ENCODE peak calls at places on chromosomes 16 and 17, in six cellular contexts. G is AG04449, Y is fibroblast of the aortic adventitia, F is pancreas, T is esophagus squamous epithelium, A is right atrium auricular region. U is an unnamed sample.
A peak's percentile ranks its signal among the peaks of the same experiment; 100 is the strongest.

GRCh38 chr16:28098959-28099945 is 35.7 kb upstream of the GSG1L start:
- DNase-seq in Y (no peak), F (peak; percentile 36), T (no peak), A (no peak), G (no peak), U (no peak)

GRCh38 chr16:56600398-56600999 is 7.9 kb upstream of the MT2A start:
- DNase-seq in T (no peak), A (no peak), Y (peak; percentile 69), G (no peak), F (no peak), U (no peak)

GRCh38 chr17:2928294-2928890 is 132.2 kb downstream of the RAP1GAP2 start:
- DNase-seq in T (no peak), F (no peak), Y (no peak), A (no peak), G (no peak), U (no peak)

GRCh38 chr16:38941-39892 is 14.2 kb downstream of the POLR3K start:
- DNase-seq in T (no peak), F (no peak), G (no peak), Y (no peak), A (no peak), U (peak; percentile 30)

GRCh38 chr17:60139438-60140285 is 10.1 kb upstream of the CA4 start:
- DNase-seq in Y (peak; percentile 62), G (no peak), A (peak; percentile 70), F (peak; percentile 89), T (no peak), U (no peak)

GRCh38 chr16:17224859-17225258 is 245.9 kb downstream of the XYLT1 start:
- DNase-seq in F (no peak), Y (peak; percentile 89), T (no peak), G (peak; percentile 68), A (peak; percentile 85), U (no peak)

GRCh38 chr16:72508196-72508595 is 336.2 kb upstream of the PMFBP1 start:
- DNase-seq in T (no peak), A (no peak), G (peak; percentile 16), F (no peak), Y (peak; percentile 24), U (no peak)

GRCh38 chr17:27848941-27849340 is 44.2 kb downstream of the LYRM9 start:
- DNase-seq in F (no peak), Y (no peak), T (no peak), A (no peak), G (no peak), U (no peak)

GRCh38 chr17:62819511-62820221 is 11.6 kb upstream of the MARCHF10 start:
- DNase-seq in Y (peak; percentile 94), T (no peak), G (peak; percentile 95), A (peak; percentile 91), F (no peak), U (no peak)

GRCh38 chr16:22174642-22175041 is 12.3 kb downstream of the SDR42E2 start:
- DNase-seq in F (no peak), Y (no peak), A (no peak), G (no peak), T (no peak), U (no peak)

GRCh38 chr16:82033006-82033405 is 2.0 kb upstream of the HSD17B2 start:
- DNase-seq in A (no peak), G (no peak), Y (no peak), T (no peak), F (peak; percentile 61), U (no peak)

GRCh38 chr16:56357291-56357764 is 68.0 kb downstream of the AMFR start:
- DNase-seq in G (no peak), A (peak; percentile 57), Y (peak; percentile 63), F (peak; percentile 59), T (no peak), U (no peak)

GRCh38 chr17:75848523-75849303 is 4.5 kb upstream of the UNC13D start:
- DNase-seq in G (no peak), F (peak; percentile 95), Y (peak; percentile 56), A (peak; percentile 67), T (no peak), U (no peak)

GRCh38 chr17:21096874-21097273 is 29.9 kb upstream of the DHRS7B start:
- DNase-seq in Y (no peak), G (no peak), A (no peak), T (no peak), F (no peak), U (no peak)

DNA sequence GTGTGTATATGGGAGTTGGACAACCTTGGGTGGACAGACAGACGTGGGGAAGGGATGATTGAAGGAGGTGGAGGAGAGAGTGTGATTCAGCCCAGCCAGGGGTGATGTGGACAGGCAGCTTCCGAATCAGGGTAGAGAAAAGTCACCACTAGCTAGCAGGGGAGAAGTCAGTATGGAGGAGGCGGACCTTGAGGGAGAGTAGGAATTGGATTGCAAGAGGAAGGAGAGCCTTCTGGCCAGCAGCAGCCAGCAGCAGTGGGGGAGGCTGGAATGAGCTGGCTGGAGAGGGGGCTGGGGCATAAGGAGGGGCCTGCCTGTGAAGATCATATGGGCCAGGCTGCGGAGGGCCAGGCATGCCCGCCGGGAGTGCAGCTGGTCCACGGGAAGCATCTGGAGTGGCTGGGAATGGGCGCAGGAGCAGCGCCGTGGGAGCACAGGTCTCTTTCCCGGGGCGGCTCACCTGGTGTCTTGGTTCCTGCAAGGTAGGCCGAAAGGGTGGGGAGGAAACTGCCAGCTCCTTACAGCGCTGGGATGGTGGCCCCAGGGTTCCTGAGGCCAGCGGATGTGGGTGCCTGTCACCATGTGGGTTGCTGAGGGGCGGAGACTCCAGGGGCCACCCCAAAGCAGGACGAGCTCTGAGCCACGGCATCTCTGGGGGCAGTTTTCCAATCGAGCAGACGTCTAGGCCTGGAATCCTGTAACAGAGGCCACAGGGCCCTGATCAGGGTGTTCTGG is 235.3 kb downstream of the SEC14L1 start:
- DNase-seq in A (no peak), G (peak; percentile 55), T (no peak), F (no peak), Y (peak; percentile 54), U (no peak)
- H3K4me3 ChIP-seq in A (peak overlapping the region; percentile 2), G (peak overlapping the region; percentile 79), T (peak overlapping the region; percentile 82), F (no peak overlapping the region), Y (peak overlapping the region; percentile 84), U (no peak overlapping the region)

GRCh38 chr17:69608808-69609494 is 194.5 kb downstream of the MAP2K6 start:
- DNase-seq in Y (peak; percentile 91), F (no peak), T (no peak), G (peak; percentile 96), A (no peak), U (no peak)

GRCh38 chr17:69608114-69608513 is 193.6 kb downstream of the MAP2K6 start:
- DNase-seq in A (no peak), F (no peak), Y (no peak), T (no peak), G (no peak), U (no peak)

GRCh38 chr17:69606142-69606800 is 191.8 kb downstream of the MAP2K6 start:
- DNase-seq in F (no peak), A (no peak), G (no peak), Y (peak; percentile 9), T (no peak), U (no peak)

GRCh38 chr17:69607162-69607834 is 192.8 kb downstream of the MAP2K6 start:
- DNase-seq in Y (peak; percentile 90), T (no peak), A (peak; percentile 80), F (peak; percentile 77), G (peak; percentile 42), U (peak; percentile 58)

DNA sequence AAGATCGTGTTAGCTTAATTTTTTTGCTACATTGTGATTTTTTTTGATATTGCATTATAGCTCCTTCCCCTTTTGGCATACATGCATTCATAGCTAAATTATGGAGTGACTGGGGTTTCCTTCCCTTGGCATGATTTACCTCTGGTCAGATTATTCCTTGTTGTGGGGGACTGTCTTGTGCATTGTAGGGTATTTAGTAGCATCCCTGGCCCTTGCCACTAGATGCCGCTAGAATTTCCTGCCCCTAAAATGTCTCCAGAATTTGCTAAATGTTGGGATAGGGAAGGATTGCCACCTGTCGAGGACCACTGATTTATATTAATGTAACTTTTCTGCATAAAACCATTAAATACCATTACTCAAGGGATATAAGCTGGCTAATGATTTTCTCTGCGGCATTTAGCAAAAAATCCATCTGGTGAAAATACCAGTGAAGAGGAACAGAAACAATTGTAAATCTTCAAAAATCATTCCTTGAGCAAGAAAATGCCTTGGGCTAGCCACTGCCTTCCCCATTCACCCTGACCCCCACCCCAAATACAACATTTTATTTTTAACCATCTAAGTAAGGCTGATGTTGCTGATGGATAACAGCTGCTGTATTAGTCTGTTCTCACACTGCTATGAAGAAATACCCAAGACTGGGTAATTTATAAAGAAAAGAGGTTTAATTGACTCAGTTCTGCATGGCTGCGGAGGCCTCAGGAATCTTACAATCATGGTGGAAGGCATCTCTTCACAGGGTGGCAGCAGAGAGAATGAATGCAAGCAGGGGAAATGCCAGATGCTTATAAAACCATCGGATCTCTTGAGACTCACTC is 195.2 kb downstream of the MAP2K6 start:
- DNase-seq in Y (peak; percentile 61), G (no peak), A (no peak), T (no peak), F (no peak), U (no peak)
- TF ChIP-seq CTCF in Y (peak; percentile 81), G (peak; percentile 64), A (peak; percentile 30), T (peak; percentile 42), F (peak; percentile 12), U (peak; percentile 58)

DNA sequence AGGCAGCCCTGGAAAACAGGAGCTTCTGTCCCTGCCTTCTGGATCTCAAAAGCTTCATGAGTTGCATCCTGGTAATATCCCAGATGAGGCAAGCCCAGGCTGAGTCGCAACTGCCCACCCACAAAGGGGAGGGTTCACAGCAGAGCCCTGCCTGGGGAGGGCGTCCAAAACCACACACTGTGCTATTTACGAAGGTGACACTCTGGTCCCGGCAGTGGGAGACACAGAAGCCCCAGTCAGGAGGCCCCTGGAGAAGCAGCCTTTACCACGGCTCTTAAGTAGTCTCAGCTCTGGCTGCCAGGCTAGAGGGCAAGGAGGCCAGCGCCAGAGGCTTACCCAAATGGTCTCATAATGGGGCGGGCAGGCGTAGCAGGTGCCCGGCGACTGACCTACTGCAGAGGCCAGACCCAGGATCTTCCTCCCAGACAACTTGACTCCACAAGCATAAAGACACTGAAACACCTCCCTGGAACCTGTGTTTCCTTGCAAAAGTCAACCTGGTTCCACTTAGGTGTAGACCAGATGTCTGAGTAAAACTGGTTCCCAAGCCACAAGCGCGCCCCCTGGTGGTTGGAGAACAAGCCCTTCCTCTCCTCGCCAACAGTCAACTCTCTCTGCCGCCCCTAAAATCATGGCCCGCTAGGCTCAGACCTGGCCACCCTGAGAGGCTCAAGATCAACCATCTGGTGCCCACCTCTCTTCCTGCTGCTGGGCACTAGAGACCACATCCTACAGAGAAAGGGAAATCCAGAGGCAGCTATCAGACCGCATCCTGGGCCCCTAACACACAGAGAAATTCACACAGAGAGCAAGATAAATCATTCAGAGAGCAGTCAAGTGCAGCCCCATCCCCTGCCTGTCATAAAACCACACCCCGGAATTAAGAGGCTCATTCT is 5.2 kb downstream of the AXIN2 start:
- DNase-seq in G (no peak), A (peak; percentile 80), F (peak; percentile 100), Y (peak; percentile 64), T (no peak), U (no peak)
- H3K4me3 ChIP-seq in G (no peak overlapping the region), A (peak overlapping the region; percentile 81), F (no peak overlapping the region), Y (peak overlapping the region; percentile 48), T (no peak overlapping the region), U (no peak overlapping the region)

DNA sequence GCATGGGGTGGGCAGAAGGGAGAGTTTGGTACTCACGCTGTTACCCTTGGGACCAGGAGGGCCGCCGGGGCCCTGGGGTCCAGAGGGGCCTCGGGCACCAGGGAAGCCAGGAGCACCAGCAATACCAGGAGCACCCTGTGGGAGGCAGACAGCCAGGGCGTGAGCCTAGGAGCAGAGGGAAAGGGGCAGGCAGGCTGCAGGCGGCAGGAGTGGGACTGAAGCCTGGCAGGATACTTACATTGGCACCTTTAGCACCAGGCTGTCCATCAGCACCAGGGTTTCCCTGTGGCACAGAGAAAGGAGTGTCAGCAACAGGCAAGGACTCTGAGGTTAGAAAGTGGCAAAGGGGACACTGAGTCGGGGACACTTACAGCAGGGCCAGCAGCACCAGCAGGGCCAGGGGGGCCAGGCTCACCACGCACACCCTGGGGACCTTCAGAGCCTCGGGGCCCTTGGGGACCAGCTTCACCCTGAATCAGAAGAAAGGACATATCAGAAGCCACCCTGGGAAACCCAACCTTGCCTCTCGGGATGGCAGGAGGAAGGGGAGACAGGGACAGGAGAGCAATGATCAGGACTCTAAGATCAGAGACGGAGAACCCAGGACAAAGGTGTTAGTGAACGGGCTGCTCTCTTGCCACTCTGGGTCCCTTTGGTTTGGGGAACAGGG is 6.1 kb downstream of the COL1A1 start:
- DNase-seq in A (no peak), G (no peak), F (no peak), Y (peak; percentile 68), T (no peak), U (no peak)
- TF ChIP-seq CTCF in A (no peak), G (peak; percentile 65), F (no peak), Y (peak; percentile 65), T (no peak), U (no peak)